ENCODE peak calls at places on chromosomes 4 and X, in eight cellular contexts. One of them, this sample, is unnamed.

GRCh38 chr4:10529891-10530786 is 72.9 kb upstream of the ZNF518B start:
- DNase-seq in NCI-H2171 treated with DMSO at 0.1 percent for 48 hours: no peak
- DNase-seq in DMS 273 treated with DMSO at 0.1 percent for 48 hours: no peak
- DNase-seq in occipital lobe: no peak
- DNase-seq in foreskin fibroblast: peak
- DNase-seq in EL: peak
- DNase-seq in iPS-NIHi11: no peak
- DNase-seq in left ventricle myocardium inferior: no peak
- DNase-seq in this sample: peak

GRCh38 chrX:110218591-110218990 is 99.3 kb downstream of the AMMECR1 start:
- DNase-seq in NCI-H2171 treated with DMSO at 0.1 percent for 48 hours: no peak
- DNase-seq in DMS 273 treated with DMSO at 0.1 percent for 48 hours: no peak
- DNase-seq in occipital lobe: no peak
- DNase-seq in foreskin fibroblast: peak
- DNase-seq in EL: peak
- DNase-seq in iPS-NIHi11: no peak
- DNase-seq in left ventricle myocardium inferior: no peak
- DNase-seq in this sample: no peak

GRCh38 chrX:71181558-71181909 is 36.9 kb downstream of the NLGN3 start:
- DNase-seq in NCI-H2171 treated with DMSO at 0.1 percent for 48 hours: no peak
- DNase-seq in DMS 273 treated with DMSO at 0.1 percent for 48 hours: no peak
- DNase-seq in occipital lobe: no peak
- DNase-seq in foreskin fibroblast: no peak
- DNase-seq in EL: peak
- DNase-seq in iPS-NIHi11: no peak
- DNase-seq in left ventricle myocardium inferior: no peak
- DNase-seq in this sample: no peak

GRCh38 chr4:20292739-20293138 is 41.0 kb downstream of the SLIT2 start:
- DNase-seq in NCI-H2171 treated with DMSO at 0.1 percent for 48 hours: no peak
- DNase-seq in DMS 273 treated with DMSO at 0.1 percent for 48 hours: no peak
- DNase-seq in occipital lobe: no peak
- DNase-seq in foreskin fibroblast: no peak
- DNase-seq in EL: no peak
- DNase-seq in iPS-NIHi11: no peak
- DNase-seq in left ventricle myocardium inferior: no peak
- DNase-seq in this sample: no peak

GRCh38 chr4:155666701-155667537 is at the start of gene GUCY1A1:
- DNase-seq in NCI-H2171 treated with DMSO at 0.1 percent for 48 hours: no peak
- DNase-seq in DMS 273 treated with DMSO at 0.1 percent for 48 hours: no peak
- DNase-seq in occipital lobe: peak
- DNase-seq in foreskin fibroblast: peak
- DNase-seq in EL: peak
- DNase-seq in iPS-NIHi11: peak
- DNase-seq in left ventricle myocardium inferior: peak
- DNase-seq in this sample: no peak

GRCh38 chrX:13110427-13111324 is 66.3 kb upstream of the FAM9C start:
- DNase-seq in NCI-H2171 treated with DMSO at 0.1 percent for 48 hours: no peak
- DNase-seq in DMS 273 treated with DMSO at 0.1 percent for 48 hours: peak
- DNase-seq in occipital lobe: no peak
- DNase-seq in foreskin fibroblast: peak
- DNase-seq in EL: peak
- DNase-seq in iPS-NIHi11: no peak
- DNase-seq in left ventricle myocardium inferior: peak
- DNase-seq in this sample: peak

GRCh38 chr4:102641796-102642195 is 119.0 kb downstream of the MANBA start:
- DNase-seq in NCI-H2171 treated with DMSO at 0.1 percent for 48 hours: no peak
- DNase-seq in DMS 273 treated with DMSO at 0.1 percent for 48 hours: no peak
- DNase-seq in occipital lobe: no peak
- DNase-seq in foreskin fibroblast: no peak
- DNase-seq in EL: no peak
- DNase-seq in iPS-NIHi11: no peak
- DNase-seq in left ventricle myocardium inferior: no peak
- DNase-seq in this sample: no peak

GRCh38 chr4:78476108-78476704 is 75.4 kb upstream of the ANXA3 start:
- DNase-seq in NCI-H2171 treated with DMSO at 0.1 percent for 48 hours: no peak
- DNase-seq in DMS 273 treated with DMSO at 0.1 percent for 48 hours: no peak
- DNase-seq in occipital lobe: no peak
- DNase-seq in foreskin fibroblast: no peak
- DNase-seq in EL: no peak
- DNase-seq in iPS-NIHi11: no peak
- DNase-seq in left ventricle myocardium inferior: no peak
- DNase-seq in this sample: no peak

GRCh38 chr4:88750369-88750768 is 52.7 kb upstream of the NAP1L5 start:
- DNase-seq in NCI-H2171 treated with DMSO at 0.1 percent for 48 hours: no peak
- DNase-seq in DMS 273 treated with DMSO at 0.1 percent for 48 hours: no peak
- DNase-seq in occipital lobe: no peak
- DNase-seq in foreskin fibroblast: no peak
- DNase-seq in EL: no peak
- DNase-seq in iPS-NIHi11: no peak
- DNase-seq in left ventricle myocardium inferior: no peak
- DNase-seq in this sample: no peak

GRCh38 chrX:147803948-147804347 is 107.8 kb upstream of the FMR1 start:
- DNase-seq in NCI-H2171 treated with DMSO at 0.1 percent for 48 hours: no peak
- DNase-seq in DMS 273 treated with DMSO at 0.1 percent for 48 hours: peak
- DNase-seq in occipital lobe: no peak
- DNase-seq in foreskin fibroblast: no peak
- DNase-seq in EL: no peak
- DNase-seq in iPS-NIHi11: peak
- DNase-seq in left ventricle myocardium inferior: no peak
- DNase-seq in this sample: no peak

GRCh38 chr4:8618961-8619720 is 26.6 kb downstream of the CPZ start:
- DNase-seq in NCI-H2171 treated with DMSO at 0.1 percent for 48 hours: no peak
- DNase-seq in DMS 273 treated with DMSO at 0.1 percent for 48 hours: no peak
- DNase-seq in occipital lobe: no peak
- DNase-seq in foreskin fibroblast: no peak
- DNase-seq in EL: no peak
- DNase-seq in iPS-NIHi11: no peak
- DNase-seq in left ventricle myocardium inferior: no peak
- DNase-seq in this sample: no peak

GRCh38 chrX:151177141-151178027 is 1.0 kb downstream of the GPR50 start:
- DNase-seq in NCI-H2171 treated with DMSO at 0.1 percent for 48 hours: no peak
- DNase-seq in DMS 273 treated with DMSO at 0.1 percent for 48 hours: no peak
- DNase-seq in occipital lobe: no peak
- DNase-seq in foreskin fibroblast: peak
- DNase-seq in EL: no peak
- DNase-seq in iPS-NIHi11: peak
- DNase-seq in left ventricle myocardium inferior: no peak
- DNase-seq in this sample: no peak

GRCh38 chrX:141278306-141278705 is 36.0 kb upstream of the SPANXC start:
- DNase-seq in NCI-H2171 treated with DMSO at 0.1 percent for 48 hours: no peak
- DNase-seq in DMS 273 treated with DMSO at 0.1 percent for 48 hours: no peak
- DNase-seq in occipital lobe: no peak
- DNase-seq in foreskin fibroblast: peak
- DNase-seq in EL: peak
- DNase-seq in iPS-NIHi11: peak
- DNase-seq in left ventricle myocardium inferior: no peak
- DNase-seq in this sample: no peak

GRCh38 chr4:41161355-41161754 is 53.0 kb downstream of the APBB2 start:
- DNase-seq in NCI-H2171 treated with DMSO at 0.1 percent for 48 hours: no peak
- DNase-seq in DMS 273 treated with DMSO at 0.1 percent for 48 hours: no peak
- DNase-seq in occipital lobe: no peak
- DNase-seq in foreskin fibroblast: no peak
- DNase-seq in EL: no peak
- DNase-seq in iPS-NIHi11: no peak
- DNase-seq in left ventricle myocardium inferior: no peak
- DNase-seq in this sample: no peak

GRCh38 chr4:19486400-19486799 is 765.3 kb upstream of the SLIT2 start:
- DNase-seq in NCI-H2171 treated with DMSO at 0.1 percent for 48 hours: peak
- DNase-seq in DMS 273 treated with DMSO at 0.1 percent for 48 hours: no peak
- DNase-seq in occipital lobe: no peak
- DNase-seq in foreskin fibroblast: peak
- DNase-seq in EL: no peak
- DNase-seq in iPS-NIHi11: peak
- DNase-seq in left ventricle myocardium inferior: no peak
- DNase-seq in this sample: peak

GRCh38 chr4:152451496-152451895 is 84.4 kb downstream of the FBXW7 start:
- DNase-seq in NCI-H2171 treated with DMSO at 0.1 percent for 48 hours: no peak
- DNase-seq in DMS 273 treated with DMSO at 0.1 percent for 48 hours: no peak
- DNase-seq in occipital lobe: no peak
- DNase-seq in foreskin fibroblast: no peak
- DNase-seq in EL: no peak
- DNase-seq in iPS-NIHi11: no peak
- DNase-seq in left ventricle myocardium inferior: no peak
- DNase-seq in this sample: no peak